ENCODE peak calls at places on chromosomes 3 and 15, in seven cellular contexts. U is GM23248, M is hepatocyte, A is HCT116, O is fibroblast of lung, S is PC-9, C is IMR-90. T is an unnamed sample.

GRCh38 chr3:60424942-60425341 is 826.3 kb downstream of the FHIT start:
- DNase-seq in U (no peak), M (no peak), A (no peak), O (no peak), S (no peak), C (no peak), T (no peak)

GRCh38 chr3:163891771-163892170 is 1186.5 kb downstream of the SI start:
- DNase-seq in U (no peak), M (no peak), A (no peak), O (no peak), S (no peak), C (no peak), T (no peak)

GRCh38 chr3:171001957-171002694 is 24.4 kb downstream of the SLC2A2 start:
- DNase-seq in U (peak; percentile 29), M (peak; percentile 79), A (no peak), O (peak; percentile 68), S (peak; percentile 84), C (peak; percentile 66), T (peak; percentile 57)

GRCh38 chr15:51327081-51327480 is 11.3 kb downstream of the CYP19A1 start:
- DNase-seq in U (no peak), M (no peak), A (no peak), O (no peak), S (no peak), C (no peak), T (no peak)

GRCh38 chr3:102104093-102104492 is 254.8 kb downstream of the NFKBIZ start:
- DNase-seq in U (no peak), M (no peak), A (no peak), O (no peak), S (no peak), C (no peak), T (no peak)

GRCh38 chr3:25288416-25288815 is 139.6 kb upstream of the RARB start:
- DNase-seq in U (no peak), M (no peak), A (no peak), O (no peak), S (no peak), C (no peak), T (no peak)

GRCh38 chr3:189862385-189863023 is 231.3 kb downstream of the TP63 start:
- DNase-seq in U (peak; percentile 61), M (no peak), A (no peak), O (no peak), S (no peak), C (peak; percentile 26), T (peak; percentile 76)

GRCh38 chr3:108103040-108103751 is 12.4 kb upstream of the CD47 start:
- DNase-seq in U (no peak), M (no peak), A (no peak), O (no peak), S (no peak), C (no peak), T (no peak)

GRCh38 chr3:177665122-177665808 is 468.0 kb upstream of the TBL1XR1 start:
- DNase-seq in U (peak; percentile 10), M (no peak), A (no peak), O (peak; percentile 77), S (no peak), C (peak; percentile 80), T (no peak)

GRCh38 chr3:172270767-172271166 is 177.5 kb downstream of the GHSR start:
- DNase-seq in U (no peak), M (no peak), A (no peak), O (no peak), S (no peak), C (no peak), T (no peak)

DNA sequence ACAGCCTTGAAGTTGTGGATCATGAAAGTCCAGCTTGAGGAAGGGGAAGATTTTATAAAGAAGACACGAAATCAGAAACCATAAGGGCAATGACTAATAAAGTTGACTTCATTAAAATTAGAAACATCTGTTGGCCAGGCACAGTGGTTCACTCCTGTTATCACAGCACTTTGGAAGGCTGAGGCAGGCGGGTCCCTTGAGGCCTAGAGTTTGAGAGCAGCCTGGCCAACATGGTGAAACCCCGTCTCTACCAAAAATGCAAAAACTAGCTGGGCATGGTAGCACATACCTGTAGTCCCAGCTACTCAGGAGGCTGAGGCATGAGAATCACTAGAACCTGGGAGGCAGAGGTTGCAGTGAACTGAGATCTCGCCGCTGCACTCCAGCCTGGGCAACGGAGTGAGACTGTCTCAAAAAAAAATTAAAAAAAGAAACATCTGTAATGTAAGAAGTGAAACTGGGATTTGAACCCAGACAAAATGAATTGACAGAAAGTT is 7.9 kb upstream of the UBXN7 start:
- DNase-seq in U (peak; percentile 88), M (no peak), A (no peak), O (peak; percentile 60), S (no peak), C (peak; percentile 87), T (no peak)
- H2AFZ ChIP-seq in U (no peak overlapping the region), M (no peak overlapping the region), A (no peak overlapping the region), O (no peak overlapping the region), S (no peak overlapping the region), C (peak overlapping the region; percentile 63), T (no peak overlapping the region)

DNA sequence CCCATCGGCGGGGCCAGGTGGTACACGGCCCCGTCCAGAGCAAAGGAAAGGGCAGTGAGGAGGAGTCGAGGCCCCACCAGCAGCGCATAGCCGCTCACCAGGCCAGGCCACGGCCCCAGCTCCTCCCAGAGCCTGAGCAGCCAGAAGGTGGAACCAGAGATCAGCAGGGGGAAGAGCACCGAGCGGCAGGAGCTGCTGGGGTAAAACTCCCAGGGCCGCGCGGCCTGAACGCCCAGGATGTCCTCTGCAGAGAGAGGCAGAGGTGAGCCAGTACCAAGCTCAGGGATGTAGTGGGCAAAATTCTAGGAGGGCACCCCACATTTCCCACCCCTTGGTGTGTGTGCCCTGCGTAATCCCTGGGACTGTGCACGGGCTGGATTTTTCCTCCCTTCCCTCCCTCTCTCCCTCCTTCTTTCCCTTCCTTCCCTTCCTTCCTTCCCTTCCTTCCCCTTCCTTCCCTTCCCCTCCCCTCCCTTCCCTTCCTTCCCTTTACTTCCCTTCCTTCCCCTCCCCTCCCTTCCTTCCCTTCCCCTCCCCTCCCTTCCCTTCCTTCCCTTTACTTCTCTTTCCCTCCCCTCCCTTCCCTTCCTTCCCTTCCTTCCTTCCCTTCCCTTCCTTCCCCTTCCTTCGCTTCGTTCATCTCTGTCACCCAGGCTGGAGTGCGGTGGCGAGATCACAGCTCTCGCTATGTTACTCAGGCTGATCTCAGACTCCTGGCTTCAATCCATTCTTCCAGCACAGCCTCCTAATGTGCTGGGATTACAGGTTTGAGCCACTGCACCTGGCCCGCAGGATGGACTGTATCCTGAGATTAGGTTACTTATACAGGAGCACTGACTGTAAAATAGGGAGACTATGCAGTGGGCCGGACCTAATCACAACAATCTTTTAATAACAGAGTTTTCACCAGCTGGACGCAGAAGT is 6.4 kb upstream of the NCBP2 start:
- DNase-seq in U (peak; percentile 23), M (no peak), A (no peak), O (no peak), S (no peak), C (no peak), T (no peak)
- H3K4me1 ChIP-seq in U (peaks cover 2% of the 10 kb centered on the region), M (peaks cover 1% of the 10 kb centered on the region), A (peaks cover 2% of the 10 kb centered on the region), O (peaks cover 1% of the 10 kb centered on the region), S (peaks cover 3% of the 10 kb centered on the region), C (no peaks in the 10 kb centered on the region), T (peaks cover under 1% of the 10 kb centered on the region)

DNA sequence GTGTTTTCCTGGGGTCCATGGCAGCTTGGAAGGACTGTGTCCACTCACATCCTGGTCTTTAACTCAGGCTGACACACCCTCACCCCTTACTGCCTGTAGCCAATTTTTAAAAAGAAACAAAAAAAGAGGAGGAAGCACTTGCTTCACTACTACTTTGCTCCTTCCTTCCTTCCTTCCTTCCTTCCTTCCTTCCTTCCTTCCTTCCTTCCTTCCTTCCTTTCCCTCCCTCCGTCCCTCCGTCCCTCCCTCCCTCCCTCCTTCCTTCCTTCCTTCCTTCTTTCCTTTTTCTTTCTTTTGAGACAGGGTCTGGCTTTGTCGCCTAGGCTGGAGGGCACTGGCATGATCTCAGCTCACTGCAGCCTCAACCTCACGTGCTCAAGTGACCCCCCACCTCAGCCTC is 25.5 kb upstream of the AKAP13 start:
- DNase-seq in U (no peak), M (no peak), A (no peak), O (no peak), S (no peak), C (no peak), T (no peak)
- H2AFZ ChIP-seq in U (no peak overlapping the region), M (no peak overlapping the region), A (no peak overlapping the region), O (no peak overlapping the region), S (no peak overlapping the region), C (peak overlapping the region; percentile 75), T (no peak overlapping the region)

GRCh38 chr15:101449471-101450425 is 39.8 kb downstream of the PCSK6 start:
- DNase-seq in U (no peak), M (no peak), A (no peak), O (no peak), S (no peak), C (no peak), T (no peak)
- H3K4me1 ChIP-seq in U (peaks cover 18% of the 10 kb centered on the region), M (peaks cover 44% of the 10 kb centered on the region), A (no peaks in the 10 kb centered on the region), O (peaks cover 2% of the 10 kb centered on the region), S (peaks cover 10% of the 10 kb centered on the region), C (no peaks in the 10 kb centered on the region), T (no peaks in the 10 kb centered on the region)

GRCh38 chr15:27650244-27650643 is 448.9 kb downstream of the OCA2 start:
- DNase-seq in U (no peak), M (no peak), A (no peak), O (no peak), S (no peak), C (no peak), T (no peak)

GRCh38 chr15:27648359-27648758 is 450.8 kb downstream of the OCA2 start:
- DNase-seq in U (no peak), M (no peak), A (no peak), O (no peak), S (no peak), C (no peak), T (no peak)

GRCh38 chr15:27645672-27646071 is 453.4 kb downstream of the OCA2 start:
- DNase-seq in U (no peak), M (no peak), A (no peak), O (no peak), S (no peak), C (no peak), T (no peak)
- H2AFZ ChIP-seq in U (no peak overlapping the region), M (no peak overlapping the region), A (no peak overlapping the region), O (no peak overlapping the region), S (no peak overlapping the region), C (no peak overlapping the region), T (no peak overlapping the region)

GRCh38 chr15:64895285-64896065 is 16.2 kb upstream of the ANKDD1A start:
- DNase-seq in U (peak; percentile 68), M (no peak), A (no peak), O (no peak), S (no peak), C (peak; percentile 65), T (no peak)

GRCh38 chr15:64901141-64901540 is 10.6 kb upstream of the ANKDD1A start:
- DNase-seq in U (no peak), M (no peak), A (no peak), O (no peak), S (no peak), C (no peak), T (no peak)

GRCh38 chr15:64896371-64897069 is 15.2 kb upstream of the ANKDD1A start:
- DNase-seq in U (no peak), M (no peak), A (no peak), O (no peak), S (no peak), C (no peak), T (no peak)

GRCh38 chr15:64897345-64897985 is 14.2 kb upstream of the ANKDD1A start:
- DNase-seq in U (peak; percentile 89), M (peak; percentile 66), A (no peak), O (peak; percentile 65), S (peak; percentile 78), C (peak; percentile 75), T (peak; percentile 45)

GRCh38 chr15:64898406-64898805 is 13.3 kb upstream of the ANKDD1A start:
- DNase-seq in U (no peak), M (no peak), A (no peak), O (no peak), S (no peak), C (no peak), T (no peak)
- H3K4me1 ChIP-seq in U (peaks cover 43% of the 10 kb centered on the region), M (peaks cover 26% of the 10 kb centered on the region), A (no peaks in the 10 kb centered on the region), O (peaks cover 19% of the 10 kb centered on the region), S (peaks cover 38% of the 10 kb centered on the region), C (peaks cover 41% of the 10 kb centered on the region), T (peaks cover 30% of the 10 kb centered on the region)

T was measured in mammary epithelial cell.